ENCODE peak calls at places on chromosome 19, in four cellular contexts. E, C, N and K are unnamed samples.

GRCh38 chr19:51480590-51480989 is 2.3 kb downstream of the CEACAM18 start:
- DNase-seq in C (no peak), N (no peak), E (no peak), K (no peak)

GRCh38 chr19:4246767-4247593 is at the start of gene YJU2:
- DNase-seq in E (peak), C (peak), N (peak), K (peak)

GRCh38 chr19:31344403-31344802 is 4.8 kb downstream of the TSHZ3 start:
- DNase-seq in N (no peak), E (no peak), C (no peak), K (no peak)

GRCh38 chr19:3098141-3098514 is 4.0 kb downstream of the GNA11 start:
- DNase-seq in N (no peak), C (no peak), E (peak), K (no peak)

GRCh38 chr19:4707956-4708650 is 15.5 kb downstream of the DPP9 start:
- DNase-seq in N (peak), C (peak), E (peak), K (no peak)

GRCh38 chr19:28519950-28520861 is 692.7 kb downstream of the UQCRFS1 start:
- DNase-seq in C (peak), E (no peak), N (no peak), K (no peak)

GRCh38 chr19:13784731-13785452 is 10.4 kb upstream of the ZSWIM4 start:
- DNase-seq in E (peak), N (peak), C (peak), K (peak)

GRCh38 chr19:23522431-23522830 is 127.2 kb upstream of the ZNF91 start:
- DNase-seq in N (no peak), E (no peak), C (no peak), K (no peak)

GRCh38 chr19:48395170-48395455 is 1.6 kb downstream of the GRIN2D start:
- DNase-seq in N (no peak), E (no peak), C (no peak), K (no peak)

GRCh38 chr19:50772408-50773311 is 2.4 kb downstream of the GPR32 start:
- DNase-seq in C (no peak), N (no peak), E (no peak), K (no peak)

GRCh38 chr19:38304866-38305429 is 897 bp downstream of the C19orf33 start:
- DNase-seq in C (peak), N (no peak), E (peak), K (peak)

GRCh38 chr19:39870171-39870971 is 24.2 kb upstream of the FBL start:
- DNase-seq in E (no peak), N (no peak), C (no peak), K (no peak)

GRCh38 chr19:15323496-15324235 is 8.7 kb downstream of the BRD4 start:
- DNase-seq in N (peak), E (no peak), C (peak), K (no peak)

GRCh38 chr19:54252243-54252642 is 4.8 kb downstream of the LILRB5 start:
- DNase-seq in E (no peak), C (no peak), N (no peak), K (no peak)

GRCh38 chr19:31349160-31349881 is at the start of gene TSHZ3:
- DNase-seq in C (peak), N (peak), E (peak), K (no peak)

GRCh38 chr19:2755448-2755705 is 15.6 kb upstream of the SLC39A3 start:
- DNase-seq in E (no peak), N (no peak), C (no peak), K (no peak)

GRCh38 chr19:33962161-33962560 is 165.5 kb downstream of the KCTD15 start:
- DNase-seq in C (no peak), E (no peak), N (no peak), K (no peak)

GRCh38 chr19:5060591-5061339 is 91.9 kb downstream of the KDM4B start:
- DNase-seq in C (no peak), N (no peak), E (no peak), K (no peak)

GRCh38 chr19:45090034-45090433 is 2.9 kb upstream of the PPP1R37 start:
- DNase-seq in N (no peak), C (no peak), E (no peak), K (no peak)

GRCh38 chr19:2199215-2199614 is 35.5 kb downstream of the DOT1L start:
- DNase-seq in N (no peak), E (no peak), C (no peak), K (no peak)

GRCh38 chr19:35212241-35212640 is 16.3 kb downstream of the FAM187B start:
- DNase-seq in N (no peak), C (no peak), E (no peak), K (no peak)
- TF ChIP-seq CTCF in N (no peak), C (no peak), E (no peak), K (no peak)

GRCh38 chr19:16871870-16872269 is 16.9 kb upstream of the F2RL3 start:
- DNase-seq in C (no peak), E (no peak), N (no peak), K (no peak)

GRCh38 chr19:16872728-16873127 is 16.1 kb upstream of the F2RL3 start:
- DNase-seq in E (no peak), C (no peak), N (no peak), K (no peak)

GRCh38 chr19:16875584-16876555 is 12.9 kb upstream of the F2RL3 start:
- DNase-seq in C (no peak), N (no peak), E (no peak), K (no peak)

GRCh38 chr19:16874250-16874977 is 14.4 kb upstream of the F2RL3 start:
- DNase-seq in C (no peak), N (no peak), E (no peak), K (no peak)

DNA sequence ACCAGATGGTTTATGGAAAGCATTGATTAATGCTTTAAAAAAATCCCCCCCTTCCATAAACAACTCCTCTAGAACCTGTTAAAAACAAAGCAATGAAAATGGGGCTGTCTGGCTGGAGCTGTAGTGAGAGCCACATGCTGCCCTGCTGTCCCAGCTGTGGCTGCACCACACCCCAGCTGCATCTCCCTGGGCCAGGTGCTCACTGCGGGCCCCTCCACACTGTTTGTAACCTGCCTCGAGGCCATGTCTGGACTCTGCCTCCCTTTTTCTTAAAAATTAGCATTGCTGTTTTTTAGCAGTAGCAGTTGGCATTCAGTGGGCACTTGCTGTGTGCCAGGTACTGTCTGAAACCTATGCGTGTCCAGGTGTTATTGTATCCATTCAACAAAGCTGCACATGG is 15.2 kb upstream of the F2RL3 start:
- DNase-seq in C (no peak), E (no peak), N (no peak), K (no peak)
- H3K27ac ChIP-seq in C (no peak), E (no peak), N (no peak), K (no peak)

DNA sequence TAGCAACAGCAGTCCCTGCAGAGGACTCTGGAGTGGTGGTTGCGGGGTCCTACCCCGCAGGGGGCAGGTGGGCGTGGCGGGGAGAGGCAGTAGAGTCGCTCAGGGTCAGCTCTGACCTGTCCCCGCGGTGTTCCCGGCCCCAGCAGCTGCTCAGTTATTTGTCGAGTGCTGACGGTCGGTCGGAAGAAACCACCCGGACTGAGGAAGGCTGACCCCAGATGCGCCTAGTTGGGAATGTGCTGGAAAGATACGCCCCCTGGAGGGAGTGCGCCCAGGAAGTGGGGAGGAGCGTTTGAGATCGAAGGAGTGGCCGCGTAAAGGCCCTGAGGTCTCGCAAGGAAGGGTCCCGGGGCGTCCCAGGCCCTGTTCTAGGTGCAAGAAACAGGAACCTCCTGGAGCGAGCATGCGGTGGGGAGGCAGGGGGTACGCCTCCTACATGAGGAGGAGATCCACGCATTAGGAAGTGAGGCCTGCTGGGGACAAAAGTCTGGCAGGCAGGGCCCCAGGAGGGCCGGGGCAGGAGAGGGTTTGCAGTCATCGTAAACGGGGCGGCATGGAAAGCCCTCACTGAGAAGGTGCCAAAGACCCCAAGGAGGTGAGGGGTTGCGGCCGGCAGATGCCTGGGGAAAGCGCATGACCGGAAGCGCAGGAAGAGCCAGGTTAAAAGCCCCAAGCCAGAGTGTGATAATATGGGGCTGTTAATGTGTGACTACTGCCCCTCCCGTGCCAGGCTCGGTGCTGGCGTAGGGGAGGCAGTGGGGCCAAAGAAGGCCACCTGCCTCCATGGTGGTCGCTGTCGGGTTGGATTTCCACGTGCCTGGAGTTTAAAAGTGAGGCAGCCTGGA is 9.1 kb downstream of the CCDC8 start:
- DNase-seq in E (peak), N (peak), C (peak), K (no peak)
- TF ChIP-seq CTCF in E (peak), N (peak), C (no peak), K (no peak)

GRCh38 chr19:58009666-58010301 is 7.2 kb upstream of the ZNF606 start:
- DNase-seq in C (peak), E (peak), N (peak), K (no peak)
- H3K27ac ChIP-seq in C (peak), E (peak), N (peak), K (no peak)

DNA sequence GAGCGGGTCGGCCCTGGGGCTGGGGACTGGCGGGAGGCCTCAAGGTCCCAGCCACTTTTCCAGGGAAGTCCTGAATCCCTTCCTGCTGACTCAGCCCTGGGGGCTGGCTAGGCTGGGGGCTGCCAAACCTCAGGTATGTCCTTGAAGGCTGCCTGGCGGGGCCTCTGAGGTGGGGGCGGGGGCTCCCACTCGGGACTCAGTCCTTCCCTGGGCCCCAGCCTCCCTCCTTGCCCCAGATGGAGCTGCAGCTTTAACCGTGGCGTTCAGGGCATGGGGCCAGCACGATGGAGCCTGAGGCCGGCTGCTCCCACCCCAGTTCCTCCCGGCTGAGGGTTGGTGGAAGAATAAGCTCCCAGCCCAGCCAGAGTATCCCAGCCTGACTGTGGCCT is 12.4 kb downstream of the CILP2 start:
- DNase-seq in C (no peak), E (no peak), N (no peak), K (no peak)
- TF ChIP-seq CTCF in C (no peak), E (no peak), N (no peak), K (no peak)

DNA sequence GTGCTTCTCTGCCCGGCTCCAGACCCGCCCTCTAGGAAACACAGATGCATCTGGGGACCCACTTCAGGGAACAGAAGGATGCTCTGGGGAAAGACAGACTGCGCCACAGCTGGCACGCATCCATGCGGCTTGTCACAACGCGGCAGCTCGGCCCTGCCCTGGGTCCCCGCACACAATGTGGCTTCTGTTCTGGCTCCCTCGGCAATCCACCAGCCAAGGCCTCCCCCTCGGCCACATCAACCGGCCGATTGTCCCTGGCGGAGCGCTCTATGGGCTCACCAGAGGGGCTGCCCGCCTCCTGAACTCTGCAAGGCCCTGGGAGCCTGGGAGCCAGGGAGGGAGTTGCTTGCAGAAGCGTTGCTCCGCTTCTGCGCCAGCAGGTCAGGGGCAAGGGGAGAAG is 38.1 kb downstream of the MLLT1 start:
- DNase-seq in C (no peak), N (no peak), E (no peak), K (no peak)
- H3K27ac ChIP-seq in C (peak), N (no peak), E (no peak), K (no peak)